ENCODE peak calls at places on chromosomes 1 and 21, in four cellular contexts. Y is progenitor cell of endocrine pancreas, M is AG09309, T is ELF-1. E is an unnamed sample.

GRCh38 chr21:45517249-45518065 is 24.8 kb downstream of the SLC19A1 start:
- DNase-seq in Y (no peak), M (no peak), T (no peak), E (no peak)

GRCh38 chr21:15687208-15687607 is 42.6 kb upstream of the USP25 start:
- DNase-seq in Y (no peak), M (no peak), T (no peak), E (no peak)

GRCh38 chr1:27139980-27140379 is 14.9 kb downstream of the SLC9A1 start:
- DNase-seq in Y (no peak), M (no peak), T (no peak), E (no peak)

GRCh38 chr1:224203243-224204016 is 20.4 kb downstream of the DEGS1 start:
- DNase-seq in Y (no peak), M (peak; percentile 51), T (peak; percentile 90), E (peak; percentile 26)

GRCh38 chr1:21022279-21023040 is 154.2 kb downstream of the EIF4G3 start:
- DNase-seq in Y (no peak), M (peak; percentile 95), T (no peak), E (peak; percentile 72)

GRCh38 chr1:247681288-247681897 is 1.9 kb upstream of the OR13G1 start:
- DNase-seq in Y (peak; percentile 35), M (no peak), T (peak; percentile 58), E (peak; percentile 49)

GRCh38 chr1:232769718-232770117 is 35.5 kb upstream of the MAP10 start:
- DNase-seq in Y (no peak), M (peak; percentile 13), T (no peak), E (no peak)

GRCh38 chr1:118275716-118276115 is 90.7 kb upstream of the SPAG17 start:
- DNase-seq in Y (no peak), M (no peak), T (no peak), E (no peak)

GRCh38 chr1:155125511-155125945 is 2.1 kb upstream of the EFNA1 start:
- DNase-seq in Y (no peak), M (no peak), T (peak; percentile 61), E (no peak)

GRCh38 chr1:22236900-22237299 is 94.0 kb upstream of the WNT4 start:
- DNase-seq in Y (no peak), M (no peak), T (no peak), E (no peak)

GRCh38 chr21:17467392-17467791 is 45.5 kb upstream of the CXADR start:
- DNase-seq in Y (no peak), M (no peak), T (no peak), E (no peak)

GRCh38 chr1:22503721-22504410 is 52.2 kb downstream of the ZBTB40 start:
- DNase-seq in Y (no peak), M (peak; percentile 33), T (no peak), E (no peak)

GRCh38 chr1:209643295-209644020 is 8.8 kb downstream of the LAMB3 start:
- DNase-seq in Y (no peak), M (no peak), T (no peak), E (peak; percentile 62)

GRCh38 chr1:199084293-199084692 is 445.5 kb downstream of the PTPRC start:
- DNase-seq in Y (no peak), M (peak; percentile 10), T (no peak), E (no peak)

GRCh38 chr1:234610061-234610581 is at the start of gene IRF2BP2:
- DNase-seq in Y (peak; percentile 69), M (no peak), T (peak; percentile 73), E (peak; percentile 85)

GRCh38 chr1:24743404-24744211 is 1.6 kb upstream of the CLIC4 start:
- DNase-seq in Y (no peak), M (no peak), T (peak; percentile 96), E (no peak)

GRCh38 chr1:181251001-181251712 is 162.7 kb downstream of the IER5 start:
- DNase-seq in Y (no peak), M (peak; percentile 23), T (no peak), E (no peak)

GRCh38 chr21:46221664-46222435 is 6.7 kb downstream of the LSS start:
- DNase-seq in Y (no peak), M (no peak), T (no peak), E (no peak)

GRCh38 chr1:100658716-100659026 is 60.9 kb upstream of the VCAM1 start:
- DNase-seq in Y (no peak), M (no peak), T (no peak), E (no peak)

GRCh38 chr21:29209696-29210095 is 79.3 kb downstream of the MAP3K7CL start:
- DNase-seq in Y (no peak), M (no peak), T (no peak), E (no peak)

GRCh38 chr21:44618909-44619308 is 7.0 kb downstream of the KRTAP10-8 start:
- DNase-seq in Y (no peak), M (no peak), T (no peak), E (peak; percentile 35)

GRCh38 chr1:179824265-179824664 is 53.3 kb downstream of the TOR1AIP2 start:
- DNase-seq in Y (no peak), M (no peak), T (no peak), E (no peak)

GRCh38 chr1:157969693-157970485 is 23.6 kb upstream of the KIRREL1 start:
- DNase-seq in Y (peak; percentile 32), M (peak; percentile 79), T (peak; percentile 77), E (peak; percentile 76)

GRCh38 chr1:24964811-24965570 is 34.9 kb upstream of the RUNX3 start:
- DNase-seq in Y (no peak), M (peak; percentile 55), T (no peak), E (peak; percentile 48)